ENCODE peak calls at places on chromosomes 5 and 9, in eight cellular contexts. E is fibroblast of lung, X is foreskin fibroblast, Q is upper lobe of left lung, N is cardiac muscle cell, S is fibroblast of mammary gland, P is H1, A is PC-3. U is an unnamed sample.

GRCh38 chr5:28750236-28750635 is 1711.8 kb upstream of the CDH9 start:
- DNase-seq in E (no peak), Q (no peak), X (no peak), N (no peak), S (peak; percentile 0), A (no peak), P (no peak), U (no peak)

GRCh38 chr5:60023255-60023654 is 129.7 kb upstream of the PDE4D start:
- DNase-seq in X (peak; percentile 35), N (no peak), S (no peak), E (no peak), A (no peak), P (no peak), Q (no peak), U (no peak)

GRCh38 chr9:108869092-108869725 is 7.1 kb downstream of the ACTL7A start:
- DNase-seq in P (no peak), A (peak; percentile 59), E (peak; percentile 20), Q (no peak), X (peak; percentile 82), S (peak; percentile 18), N (peak; percentile 19), U (no peak)

GRCh38 chr5:157549954-157550549 is 25.5 kb downstream of the ADAM19 start:
- DNase-seq in A (peak; percentile 50), N (no peak), Q (no peak), P (no peak), S (no peak), X (no peak), E (no peak), U (no peak)

GRCh38 chr5:157359350-157359910 is 93.5 kb downstream of the CYFIP2 start:
- DNase-seq in E (no peak), A (no peak), P (no peak), N (no peak), S (peak; percentile 31), Q (no peak), X (peak; percentile 23), U (no peak)

GRCh38 chr5:158354958-158355357 is 496.0 kb upstream of the CLINT1 start:
- DNase-seq in A (no peak), P (no peak), Q (no peak), N (no peak), X (no peak), E (no peak), S (peak; percentile 3), U (no peak)

GRCh38 chr5:140418862-140419520 is 17.4 kb downstream of the ANKHD1 start:
- DNase-seq in P (no peak), A (no peak), Q (no peak), E (no peak), N (peak; percentile 3), X (no peak), S (no peak), U (no peak)

GRCh38 chr5:98772415-98773213 is 849 bp upstream of the RGMB start:
- DNase-seq in E (peak; percentile 91), Q (peak; percentile 85), S (no peak), A (peak; percentile 96), N (peak; percentile 85), X (peak; percentile 51), P (peak; percentile 84), U (peak; percentile 49)

GRCh38 chr5:116492776-116493175 is 81.8 kb downstream of the SEMA6A start:
- DNase-seq in S (no peak), A (no peak), N (no peak), E (no peak), X (no peak), P (no peak), Q (no peak), U (no peak)

GRCh38 chr9:131589124-131589711 is 43.9 kb downstream of the PRRT1B start:
- DNase-seq in Q (no peak), A (no peak), X (no peak), E (no peak), S (no peak), P (no peak), N (no peak), U (no peak)

GRCh38 chr5:75685141-75685540 is 32.1 kb downstream of the POC5 start:
- DNase-seq in N (no peak), P (no peak), Q (peak; percentile 58), A (no peak), X (no peak), S (no peak), E (no peak), U (no peak)

GRCh38 chr5:42951169-42951846 is 88.8 kb downstream of the ANXA2R start:
- DNase-seq in P (no peak), X (peak; percentile 60), E (peak; percentile 66), Q (peak; percentile 89), S (peak; percentile 44), N (peak; percentile 56), A (no peak), U (peak; percentile 78)

GRCh38 chr5:143479394-143479793 is 75.9 kb upstream of the NR3C1 start:
- DNase-seq in E (no peak), S (no peak), Q (no peak), N (no peak), X (no peak), A (peak; percentile 61), P (no peak), U (no peak)

GRCh38 chr5:42005561-42006153 is 80.6 kb downstream of the FBXO4 start:
- DNase-seq in X (peak; percentile 48), S (peak; percentile 37), P (no peak), Q (no peak), E (peak; percentile 49), N (peak; percentile 44), A (peak; percentile 62), U (peak; percentile 12)

GRCh38 chr5:124583469-124584350 is 162.7 kb downstream of the ZNF608 start:
- DNase-seq in E (peak; percentile 88), S (peak; percentile 86), N (peak; percentile 70), P (no peak), X (peak; percentile 80), Q (no peak), A (peak; percentile 80), U (peak; percentile 78)

GRCh38 chr5:129172561-129172960 is 78.0 kb downstream of the ISOC1 start:
- DNase-seq in E (peak; percentile 25), X (peak; percentile 45), N (peak; percentile 75), Q (no peak), S (peak; percentile 36), P (no peak), A (peak; percentile 25), U (no peak)

GRCh38 chr9:127136880-127137639 is 14.6 kb upstream of the ANGPTL2 start:
- DNase-seq in X (no peak), A (no peak), E (no peak), N (no peak), P (no peak), S (no peak), Q (no peak), U (no peak)

GRCh38 chr9:3740690-3741419 is 215.1 kb upstream of the RFX3 start:
- DNase-seq in N (no peak), X (peak; percentile 24), E (no peak), S (peak; percentile 54), A (peak; percentile 79), P (no peak), Q (no peak), U (no peak)

GRCh38 chr5:38023799-38024198 is 184.0 kb upstream of the GDNF start:
- DNase-seq in N (no peak), Q (no peak), E (no peak), A (peak; percentile 60), X (peak; percentile 6), P (no peak), S (no peak), U (no peak)
- TF ChIP-seq CTCF in N (no peak), Q (no peak), E (no peak), A (peak; percentile 70), X (no peak), P (no peak), S (peak; percentile 13), U (no peak)

GRCh38 chr5:133284306-133284705 is 232.5 kb downstream of the HSPA4 start:
- DNase-seq in X (no peak), E (no peak), S (no peak), A (no peak), N (no peak), P (no peak), Q (no peak), U (no peak)

GRCh38 chr5:133285583-133286021 is 233.8 kb downstream of the HSPA4 start:
- DNase-seq in P (no peak), S (peak; percentile 69), E (peak; percentile 23), Q (no peak), N (peak; percentile 39), A (peak; percentile 90), X (peak; percentile 14), U (no peak)

GRCh38 chr5:133289686-133290367 is 238.0 kb downstream of the HSPA4 start:
- DNase-seq in Q (no peak), P (no peak), A (no peak), N (no peak), X (no peak), S (no peak), E (no peak), U (no peak)

GRCh38 chr5:133286483-133286882 is 234.7 kb downstream of the HSPA4 start:
- DNase-seq in N (no peak), S (no peak), X (no peak), Q (no peak), P (no peak), A (no peak), E (no peak), U (no peak)

DNA sequence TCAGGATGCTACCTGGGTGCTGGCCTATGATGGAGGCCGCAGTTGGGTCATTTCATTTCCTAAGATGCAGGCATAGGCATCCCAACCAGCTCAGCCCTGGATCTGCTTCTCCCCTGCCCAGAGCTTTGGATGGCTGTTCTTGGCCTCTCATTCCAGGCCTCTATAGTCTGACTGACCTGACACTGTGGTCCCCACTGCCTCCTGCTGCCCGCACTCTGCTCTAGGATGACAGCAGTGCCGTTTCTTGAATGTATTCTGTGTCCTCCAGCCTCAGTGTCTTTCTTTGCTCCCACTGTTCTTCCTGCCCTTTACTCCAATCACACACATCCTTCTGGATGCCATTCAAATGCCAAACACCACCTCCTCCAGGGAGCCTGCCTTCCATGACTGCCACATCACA is 235.7 kb downstream of the HSPA4 start:
- DNase-seq in E (peak; percentile 31), P (no peak), Q (no peak), X (peak; percentile 18), S (peak; percentile 48), A (peak; percentile 53), N (peak; percentile 73), U (peak; percentile 34)
- TF ChIP-seq CTCF in E (peak; percentile 56), P (peak; percentile 60), Q (no peak), X (peak; percentile 63), S (peak; percentile 63), A (peak; percentile 73), N (peak; percentile 75), U (peak; percentile 19)

GRCh38 chr5:31664566-31664965 is 25.6 kb downstream of the PDZD2 start:
- DNase-seq in P (peak; percentile 75), X (peak; percentile 6), Q (no peak), E (no peak), A (peak; percentile 59), S (peak; percentile 37), N (peak; percentile 14), U (no peak)
- TF ChIP-seq CTCF in P (peak; percentile 94), X (no peak), Q (no peak), E (no peak), A (peak; percentile 62), S (peak; percentile 22), N (peak; percentile 15), U (peak; percentile 5)

DNA sequence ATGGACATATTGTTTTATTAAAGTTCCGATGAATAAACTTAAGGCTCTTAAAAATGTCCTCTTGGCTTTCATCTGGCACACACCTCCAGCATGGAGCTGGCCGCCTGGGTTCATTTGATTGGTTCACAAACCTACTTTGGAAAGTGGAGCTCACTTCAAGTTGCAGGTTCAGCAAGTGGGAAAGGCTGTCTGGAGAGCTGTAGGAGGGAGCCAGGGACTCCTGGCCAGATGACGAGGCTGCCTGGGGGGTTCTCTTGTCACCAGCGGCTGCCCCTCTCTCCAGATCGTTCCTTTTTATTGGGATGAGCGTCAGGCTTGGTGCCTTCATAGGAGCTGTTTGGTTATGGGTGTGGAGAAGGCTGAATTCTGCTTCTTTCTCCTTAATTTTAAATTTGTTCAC is 17.3 kb downstream of the SPRY4 start:
- DNase-seq in N (no peak), P (no peak), S (no peak), X (no peak), A (no peak), Q (no peak), E (no peak), U (no peak)
- TF ChIP-seq CTCF in N (no peak), P (no peak), S (no peak), X (no peak), A (no peak), Q (no peak), E (no peak), U (no peak)